ENCODE peak calls at places on chromosomes 7 and 10, in seven cellular contexts. One of them, this sample, is unnamed.

GRCh38 chr7:27192546-27193334 is 7.2 kb downstream of the HOXA13 start:
- DNase-seq in ascending aorta: no peak
- DNase-seq in GM23338: no peak
- DNase-seq in stomach: no peak
- DNase-seq in GM23248: peak; percentile 66
- DNase-seq in right atrium auricular region: no peak
- DNase-seq in PC-3: peak; percentile 54
- DNase-seq in this sample: peak; percentile 73

GRCh38 chr10:96973809-96974208 is 141.7 kb downstream of the LCOR start:
- DNase-seq in GM23248: no peak
- DNase-seq in GM23338: no peak
- DNase-seq in stomach: no peak
- DNase-seq in PC-3: no peak
- DNase-seq in ascending aorta: no peak
- DNase-seq in right atrium auricular region: no peak
- DNase-seq in this sample: no peak

GRCh38 chr7:19102884-19103283 is 14.6 kb downstream of the TWIST1 start:
- DNase-seq in PC-3: no peak
- DNase-seq in stomach: no peak
- DNase-seq in right atrium auricular region: no peak
- DNase-seq in GM23248: peak; percentile 73
- DNase-seq in GM23338: no peak
- DNase-seq in ascending aorta: no peak
- DNase-seq in this sample: no peak

GRCh38 chr7:1874522-1875389 is 204.7 kb downstream of the ELFN1 start:
- DNase-seq in GM23338: no peak
- DNase-seq in ascending aorta: no peak
- DNase-seq in PC-3: no peak
- DNase-seq in GM23248: no peak
- DNase-seq in right atrium auricular region: no peak
- DNase-seq in stomach: no peak
- DNase-seq in this sample: no peak

GRCh38 chr7:94394399-94395140 is at the start of gene COL1A2:
- DNase-seq in GM23338: peak; percentile 78
- DNase-seq in stomach: peak; percentile 32
- DNase-seq in GM23248: peak; percentile 99
- DNase-seq in PC-3: peak; percentile 7
- DNase-seq in right atrium auricular region: peak; percentile 90
- DNase-seq in ascending aorta: peak; percentile 44
- DNase-seq in this sample: peak; percentile 79

GRCh38 chr10:98910048-98910447 is 325.6 kb downstream of the HPSE2 start:
- DNase-seq in ascending aorta: no peak
- DNase-seq in right atrium auricular region: no peak
- DNase-seq in GM23338: no peak
- DNase-seq in GM23248: no peak
- DNase-seq in stomach: no peak
- DNase-seq in PC-3: no peak
- DNase-seq in this sample: no peak

GRCh38 chr10:3472705-3473078 is 300.1 kb upstream of the PITRM1 start:
- DNase-seq in ascending aorta: no peak
- DNase-seq in GM23338: no peak
- DNase-seq in GM23248: peak; percentile 82
- DNase-seq in PC-3: peak; percentile 17
- DNase-seq in stomach: no peak
- DNase-seq in right atrium auricular region: no peak
- DNase-seq in this sample: no peak

GRCh38 chr10:116752969-116753665 is 10.8 kb upstream of the HSPA12A start:
- DNase-seq in GM23248: no peak
- DNase-seq in GM23338: no peak
- DNase-seq in stomach: no peak
- DNase-seq in right atrium auricular region: no peak
- DNase-seq in ascending aorta: no peak
- DNase-seq in PC-3: no peak
- DNase-seq in this sample: no peak

GRCh38 chr10:91210435-91210834 is 10.0 kb upstream of the PCGF5 start:
- DNase-seq in PC-3: no peak
- DNase-seq in ascending aorta: no peak
- DNase-seq in right atrium auricular region: no peak
- DNase-seq in GM23248: no peak
- DNase-seq in stomach: peak; percentile 71
- DNase-seq in GM23338: no peak
- DNase-seq in this sample: no peak

GRCh38 chr10:21134645-21135395 is 237.7 kb upstream of the NEBL start:
- DNase-seq in PC-3: peak; percentile 94
- DNase-seq in GM23338: no peak
- DNase-seq in stomach: no peak
- DNase-seq in GM23248: peak; percentile 9
- DNase-seq in ascending aorta: no peak
- DNase-seq in right atrium auricular region: no peak
- DNase-seq in this sample: no peak

GRCh38 chr10:87860156-87860795 is 3.1 kb downstream of the KLLN start:
- DNase-seq in stomach: no peak
- DNase-seq in ascending aorta: no peak
- DNase-seq in GM23338: peak; percentile 65
- DNase-seq in right atrium auricular region: no peak
- DNase-seq in GM23248: peak; percentile 66
- DNase-seq in PC-3: peak; percentile 58
- DNase-seq in this sample: peak; percentile 37

GRCh38 chr7:74306737-74307469 is 17.7 kb downstream of the CLIP2 start:
- DNase-seq in stomach: peak; percentile 50
- DNase-seq in GM23338: peak; percentile 40
- DNase-seq in right atrium auricular region: no peak
- DNase-seq in PC-3: peak; percentile 82
- DNase-seq in ascending aorta: no peak
- DNase-seq in GM23248: peak; percentile 87
- DNase-seq in this sample: peak; percentile 63

GRCh38 chr7:38224392-38224791 is 46.3 kb downstream of the STARD3NL start:
- DNase-seq in GM23338: no peak
- DNase-seq in stomach: no peak
- DNase-seq in ascending aorta: no peak
- DNase-seq in PC-3: no peak
- DNase-seq in right atrium auricular region: no peak
- DNase-seq in GM23248: peak; percentile 29
- DNase-seq in this sample: no peak

DNA sequence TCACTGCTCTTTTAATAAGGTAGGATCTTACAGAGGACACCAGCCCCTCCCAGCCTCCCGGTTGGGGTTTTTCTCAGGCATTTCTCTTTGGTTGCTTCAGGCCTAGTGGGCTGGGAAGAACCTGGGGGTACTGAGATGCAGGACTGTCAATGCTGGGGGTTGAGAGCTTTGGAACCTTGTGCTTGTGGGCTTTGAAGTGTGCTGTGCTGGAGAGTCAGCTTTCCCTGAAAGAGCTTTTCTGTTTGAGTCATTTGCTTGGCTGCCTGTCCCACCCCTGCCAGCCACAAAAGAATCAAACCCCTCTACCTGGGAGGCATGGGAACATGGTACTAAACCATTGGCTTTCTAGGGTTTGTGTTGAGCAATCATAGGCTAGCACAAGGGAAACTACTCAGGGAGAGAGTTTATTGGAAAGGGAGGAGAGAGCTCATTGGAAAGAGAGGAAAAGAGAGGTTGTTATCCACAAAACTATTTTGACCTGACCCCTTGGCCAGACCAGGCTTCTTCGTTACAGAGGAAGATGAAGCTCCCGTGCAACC is 1.4 kb downstream of the SCD start:
- DNase-seq in ascending aorta: no peak
- DNase-seq in right atrium auricular region: no peak
- DNase-seq in stomach: no peak
- DNase-seq in PC-3: no peak
- DNase-seq in GM23248: no peak
- DNase-seq in GM23338: no peak
- DNase-seq in this sample: no peak
- H3K4me3 ChIP-seq in ascending aorta: peak overlapping the region; percentile 74
- H3K4me3 ChIP-seq in right atrium auricular region: no peak overlapping the region
- H3K4me3 ChIP-seq in stomach: peak overlapping the region; percentile 64
- H3K4me3 ChIP-seq in PC-3: peak overlapping the region; percentile 96
- H3K4me3 ChIP-seq in GM23248: peak overlapping the region; percentile 91
- H3K4me3 ChIP-seq in GM23338: peak overlapping the region; percentile 100
- H3K4me3 ChIP-seq in this sample: peak overlapping the region; percentile 95

GRCh38 chr7:35252584-35252983 is 1.3 kb downstream of the TBX20 start:
- DNase-seq in PC-3: no peak
- DNase-seq in ascending aorta: no peak
- DNase-seq in stomach: no peak
- DNase-seq in GM23248: no peak
- DNase-seq in GM23338: no peak
- DNase-seq in right atrium auricular region: no peak
- DNase-seq in this sample: no peak

GRCh38 chr7:35250941-35251340 is 3.0 kb downstream of the TBX20 start:
- DNase-seq in ascending aorta: no peak
- DNase-seq in GM23338: no peak
- DNase-seq in stomach: no peak
- DNase-seq in GM23248: no peak
- DNase-seq in PC-3: no peak
- DNase-seq in right atrium auricular region: no peak
- DNase-seq in this sample: no peak

GRCh38 chr7:35250452-35250851 is 3.4 kb downstream of the TBX20 start:
- DNase-seq in ascending aorta: no peak
- DNase-seq in PC-3: no peak
- DNase-seq in stomach: no peak
- DNase-seq in GM23248: no peak
- DNase-seq in right atrium auricular region: no peak
- DNase-seq in GM23338: no peak
- DNase-seq in this sample: no peak

GRCh38 chr7:35253182-35253679 is 669 bp downstream of the TBX20 start:
- DNase-seq in ascending aorta: no peak
- DNase-seq in stomach: no peak
- DNase-seq in GM23338: no peak
- DNase-seq in PC-3: no peak
- DNase-seq in right atrium auricular region: no peak
- DNase-seq in GM23248: no peak
- DNase-seq in this sample: peak; percentile 79

GRCh38 chr7:35251606-35252310 is 2.1 kb downstream of the TBX20 start:
- DNase-seq in stomach: no peak
- DNase-seq in GM23338: peak; percentile 61
- DNase-seq in ascending aorta: no peak
- DNase-seq in GM23248: no peak
- DNase-seq in PC-3: no peak
- DNase-seq in right atrium auricular region: no peak
- DNase-seq in this sample: peak; percentile 41
- H3K27me3 ChIP-seq in stomach: peaks cover 100% of the 10 kb centered on the region
- H3K27me3 ChIP-seq in GM23338: peaks cover 100% of the 10 kb centered on the region
- H3K27me3 ChIP-seq in ascending aorta: no peaks in the 10 kb centered on the region
- H3K27me3 ChIP-seq in GM23248: peaks cover 95% of the 10 kb centered on the region
- H3K27me3 ChIP-seq in PC-3: peaks cover 22% of the 10 kb centered on the region
- H3K27me3 ChIP-seq in right atrium auricular region: no peaks in the 10 kb centered on the region
- H3K27me3 ChIP-seq in this sample: peaks cover 97% of the 10 kb centered on the region

DNA sequence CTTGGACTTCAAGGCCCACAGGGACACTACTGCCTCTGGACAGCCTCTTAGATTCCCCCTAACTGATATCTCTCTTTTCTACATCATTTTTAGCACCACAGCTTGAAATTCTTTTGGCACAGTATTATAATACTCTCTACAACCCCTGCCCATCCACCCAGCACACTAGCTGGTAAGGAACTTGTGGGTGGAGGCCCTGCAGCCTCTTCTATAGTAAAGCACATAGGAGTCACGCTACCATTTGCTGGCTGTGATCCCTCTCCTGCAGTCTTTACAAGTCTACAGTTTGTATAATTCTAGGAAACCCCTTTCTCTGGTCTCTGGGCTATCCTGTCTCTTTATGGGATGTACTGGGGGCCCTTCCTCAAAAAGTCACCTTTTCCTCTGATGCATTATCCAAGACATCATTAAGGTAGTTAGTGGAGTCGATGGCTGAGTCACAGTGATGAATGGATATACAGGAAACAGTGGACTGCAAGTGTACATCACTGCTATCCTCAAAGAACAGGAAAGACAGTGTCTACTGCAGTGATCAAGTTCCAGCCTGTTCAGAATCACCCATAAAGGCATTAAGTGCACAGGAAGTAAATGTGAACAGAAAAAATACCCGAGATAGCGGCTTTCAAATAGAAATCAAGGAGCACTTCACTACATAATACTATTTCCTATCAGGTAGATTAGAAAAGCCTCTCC is 54.4 kb downstream of the STK17A start:
- DNase-seq in right atrium auricular region: no peak
- DNase-seq in ascending aorta: no peak
- DNase-seq in PC-3: peak; percentile 50
- DNase-seq in GM23248: peak; percentile 55
- DNase-seq in stomach: no peak
- DNase-seq in GM23338: no peak
- DNase-seq in this sample: no peak
- H3K4me3 ChIP-seq in right atrium auricular region: no peak overlapping the region
- H3K4me3 ChIP-seq in ascending aorta: no peak overlapping the region
- H3K4me3 ChIP-seq in PC-3: no peak overlapping the region
- H3K4me3 ChIP-seq in GM23248: no peak overlapping the region
- H3K4me3 ChIP-seq in stomach: no peak overlapping the region
- H3K4me3 ChIP-seq in GM23338: no peak overlapping the region
- H3K4me3 ChIP-seq in this sample: no peak overlapping the region

DNA sequence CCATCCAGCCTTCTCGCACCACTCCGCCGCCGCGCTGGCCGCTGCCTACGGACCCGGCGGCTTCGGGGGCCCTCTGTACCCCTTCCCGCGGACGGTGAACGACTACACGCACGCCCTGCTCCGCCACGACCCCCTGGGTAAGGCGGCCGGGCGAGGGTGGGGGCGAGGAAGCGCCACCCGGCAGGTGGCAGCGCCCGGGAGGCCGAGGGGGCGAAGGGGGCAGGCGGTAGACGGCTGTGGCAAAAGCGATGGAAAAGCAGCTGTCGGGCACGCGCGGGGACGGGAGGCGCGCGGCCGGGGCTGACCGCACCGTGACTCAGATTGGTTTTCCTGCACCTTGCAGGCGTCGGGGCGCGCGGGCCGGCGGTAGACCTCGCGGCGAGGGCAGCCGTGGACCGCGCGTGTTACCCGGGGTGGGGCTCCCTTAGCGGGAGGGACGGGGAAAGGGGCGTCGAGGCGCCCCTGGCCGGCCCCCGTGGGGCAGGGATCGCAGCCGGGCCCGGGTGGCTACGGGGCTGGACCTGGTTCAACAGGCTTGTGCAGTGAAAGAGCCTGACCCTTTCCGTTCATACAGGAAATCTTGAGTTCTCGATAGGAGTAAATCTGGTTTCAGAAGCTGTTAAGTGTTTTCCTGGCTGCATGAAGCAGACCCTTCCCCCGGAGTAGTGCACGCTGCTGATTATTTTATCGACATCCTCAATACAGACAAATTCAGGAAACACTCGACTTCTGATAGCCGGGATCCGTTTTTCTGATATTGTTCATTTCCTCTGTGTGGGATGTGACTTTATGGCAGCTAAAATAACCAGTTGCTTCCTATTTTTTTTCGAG is 671 bp downstream of the HHEX start:
- DNase-seq in ascending aorta: no peak
- DNase-seq in stomach: peak; percentile 67
- DNase-seq in GM23338: peak; percentile 52
- DNase-seq in right atrium auricular region: no peak
- DNase-seq in PC-3: peak; percentile 55
- DNase-seq in GM23248: peak; percentile 66
- DNase-seq in this sample: peak; percentile 77
- H3K27me3 ChIP-seq in ascending aorta: no peaks in the 10 kb centered on the region
- H3K27me3 ChIP-seq in stomach: peaks cover 43% of the 10 kb centered on the region
- H3K27me3 ChIP-seq in GM23338: peaks cover 99% of the 10 kb centered on the region
- H3K27me3 ChIP-seq in right atrium auricular region: peaks cover 15% of the 10 kb centered on the region
- H3K27me3 ChIP-seq in PC-3: no peaks in the 10 kb centered on the region
- H3K27me3 ChIP-seq in GM23248: peaks cover 55% of the 10 kb centered on the region
- H3K27me3 ChIP-seq in this sample: peaks cover 77% of the 10 kb centered on the region

This sample was measured in H7.